ENCODE peak calls at places on chromosomes 1 and 21, in four cellular contexts. X is WTC11, N is HepG2, Z is SK-N-SH. D is an unnamed sample.
A peak's percentile ranks its signal among the peaks of the same experiment; 100 is the strongest.

GRCh38 chr1:231206856-231207255 is 34.2 kb upstream of the GNPAT start:
- DNase-seq in X (no peak), N (no peak), Z (no peak), D (no peak)

GRCh38 chr1:34378968-34379729 is 202.4 kb downstream of the C1orf94 start:
- DNase-seq in X (no peak), N (no peak), Z (peak; percentile 66), D (peak; percentile 70)

GRCh38 chr1:88658419-88658818 is 25.7 kb upstream of the PKN2 start:
- DNase-seq in X (no peak), N (no peak), Z (no peak), D (no peak)

GRCh38 chr1:109850827-109851226 is 59.8 kb upstream of the CSF1 start:
- DNase-seq in X (no peak), N (no peak), Z (no peak), D (no peak)

GRCh38 chr1:26360051-26360806 is 6.3 kb upstream of the CRYBG2 start:
- DNase-seq in X (peak; percentile 86), N (no peak), Z (peak; percentile 86), D (no peak)

GRCh38 chr1:32876341-32877210 is 5.9 kb upstream of the FNDC5 start:
- DNase-seq in X (peak; percentile 81), N (peak; percentile 24), Z (peak; percentile 87), D (peak; percentile 72)

GRCh38 chr1:67138813-67139539 is 4.2 kb upstream of the C1orf141 start:
- DNase-seq in X (no peak), N (peak; percentile 16), Z (no peak), D (peak; percentile 37)

GRCh38 chr21:35309316-35309715 is 260.2 kb upstream of the RUNX1 start:
- DNase-seq in X (no peak), N (no peak), Z (no peak), D (no peak)

GRCh38 chr1:237938553-237938952 is 47.8 kb upstream of the ZP4 start:
- DNase-seq in X (peak; percentile 76), N (no peak), Z (no peak), D (peak; percentile 41)

GRCh38 chr1:11498956-11499824 is 20.2 kb downstream of the DISP3 start:
- DNase-seq in X (peak; percentile 23), N (no peak), Z (no peak), D (no peak)

GRCh38 chr21:42807938-42808613 is 71.3 kb downstream of the WDR4 start:
- DNase-seq in X (no peak), N (no peak), Z (no peak), D (no peak)

GRCh38 chr1:116367256-116367949 is 5.6 kb upstream of the ATP1A1 start:
- DNase-seq in X (no peak), N (no peak), Z (no peak), D (no peak)

GRCh38 chr1:147808025-147808424 is 47.6 kb upstream of the GJA5 start:
- DNase-seq in X (no peak), N (peak; percentile 87), Z (no peak), D (no peak)

GRCh38 chr1:13662498-13662897 is 37.5 kb upstream of the PRDM2 start:
- DNase-seq in X (no peak), N (no peak), Z (no peak), D (no peak)

GRCh38 chr21:35226960-35227741 is 178.0 kb upstream of the RUNX1 start:
- DNase-seq in X (no peak), N (no peak), Z (no peak), D (no peak)

GRCh38 chr1:58318157-58318665 is 228.3 kb downstream of the OMA1 start:
- DNase-seq in X (no peak), N (no peak), Z (no peak), D (no peak)

GRCh38 chr1:2468041-2468472 is 8.0 kb upstream of the PLCH2 start:
- DNase-seq in X (peak; percentile 76), N (no peak), Z (peak; percentile 65), D (peak; percentile 64)

GRCh38 chr1:9871021-9871420 is 39.0 kb downstream of the CTNNBIP1 start:
- DNase-seq in X (no peak), N (no peak), Z (no peak), D (no peak)

GRCh38 chr1:1631793-1632420 is at the start of gene MMP23B:
- DNase-seq in X (peak; percentile 54), N (no peak), Z (peak; percentile 61), D (no peak)

GRCh38 chr1:184648160-184648855 is 106.3 kb downstream of the EDEM3 start:
- DNase-seq in X (no peak), N (no peak), Z (no peak), D (no peak)

GRCh38 chr1:40625476-40626382 is 39.8 kb downstream of the RIMS3 start:
- DNase-seq in X (no peak), N (no peak), Z (no peak), D (no peak)

GRCh38 chr1:242534753-242535152 is 10.3 kb upstream of the PLD5 start:
- DNase-seq in X (no peak), N (no peak), Z (no peak), D (no peak)

GRCh38 chr21:29382029-29382654 is 83.4 kb downstream of the BACH1 start:
- DNase-seq in X (no peak), N (peak; percentile 10), Z (no peak), D (no peak)

GRCh38 chr1:206651014-206651413 is 15.7 kb downstream of the DYRK3 start:
- DNase-seq in X (no peak), N (no peak), Z (no peak), D (no peak)

GRCh38 chr1:35030338-35031102 is 1.2 kb downstream of the ZMYM6 start:
- DNase-seq in X (no peak), N (no peak), Z (no peak), D (peak; percentile 24)

GRCh38 chr1:60569189-60569588 is 495.6 kb upstream of the C1orf87 start:
- DNase-seq in X (no peak), N (no peak), Z (no peak), D (no peak)

GRCh38 chr1:74697832-74698231 is 24.2 kb upstream of the ERICH3 start:
- DNase-seq in X (no peak), N (no peak), Z (no peak), D (no peak)

GRCh38 chr21:31848339-31848985 is 24.4 kb upstream of the HUNK start:
- DNase-seq in X (no peak), N (no peak), Z (no peak), D (no peak)

GRCh38 chr1:225366016-225366415 is 61.8 kb downstream of the LBR start:
- DNase-seq in X (no peak), N (no peak), Z (no peak), D (no peak)

GRCh38 chr21:32844653-32845443 is 73.3 kb upstream of the PAXBP1 start:
- DNase-seq in X (no peak), N (no peak), Z (no peak), D (no peak)

DNA sequence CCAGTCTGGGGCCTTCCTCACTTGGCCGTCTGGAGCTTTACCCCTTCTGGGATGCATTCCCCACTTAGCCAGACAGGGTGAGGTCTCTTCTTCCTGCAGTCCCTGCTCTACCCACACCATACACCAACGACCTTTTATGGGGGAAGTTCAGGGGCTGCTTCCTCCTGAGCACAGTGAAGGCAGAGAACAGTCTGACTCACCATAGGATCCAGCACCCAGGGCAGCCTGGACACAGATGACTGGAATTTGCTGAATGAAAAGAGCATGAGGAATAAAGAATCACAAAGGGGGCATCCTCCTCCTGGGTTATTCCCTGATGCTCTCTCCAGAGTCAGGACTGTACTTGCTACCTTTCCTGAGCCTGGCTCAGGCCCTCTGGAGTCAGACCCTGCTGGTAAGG is 4.6 kb upstream of the FOXE3 start:
- DNase-seq in X (no peak), N (no peak), Z (no peak), D (no peak)
- TF ChIP-seq FOXJ3 in X (no peak), N (no peak), Z (no peak), D (no peak)

GRCh38 chr1:22702671-22703070 is 8.0 kb upstream of the EPHB2 start:
- DNase-seq in X (no peak), N (no peak), Z (no peak), D (no peak)
- TF ChIP-seq FOXJ3 in X (no peak), N (no peak), Z (no peak), D (no peak)

GRCh38 chr1:100883963-100884362 is 10.7 kb downstream of the EXTL2 start:
- DNase-seq in X (no peak), N (peak; percentile 28), Z (no peak), D (peak; percentile 26)

GRCh38 chr1:100881687-100882086 is 13.0 kb downstream of the EXTL2 start:
- DNase-seq in X (peak; percentile 19), N (no peak), Z (no peak), D (no peak)

GRCh38 chr1:100874433-100874832 is 20.2 kb downstream of the EXTL2 start:
- DNase-seq in X (no peak), N (no peak), Z (no peak), D (no peak)

GRCh38 chr1:100882622-100883186 is 11.9 kb downstream of the EXTL2 start:
- DNase-seq in X (no peak), N (no peak), Z (no peak), D (no peak)

GRCh38 chr1:100879422-100879821 is 15.2 kb downstream of the EXTL2 start:
- DNase-seq in X (no peak), N (no peak), Z (no peak), D (no peak)
- TF ChIP-seq FOXJ3 in X (no peak), N (no peak), Z (no peak), D (no peak)

DNA sequence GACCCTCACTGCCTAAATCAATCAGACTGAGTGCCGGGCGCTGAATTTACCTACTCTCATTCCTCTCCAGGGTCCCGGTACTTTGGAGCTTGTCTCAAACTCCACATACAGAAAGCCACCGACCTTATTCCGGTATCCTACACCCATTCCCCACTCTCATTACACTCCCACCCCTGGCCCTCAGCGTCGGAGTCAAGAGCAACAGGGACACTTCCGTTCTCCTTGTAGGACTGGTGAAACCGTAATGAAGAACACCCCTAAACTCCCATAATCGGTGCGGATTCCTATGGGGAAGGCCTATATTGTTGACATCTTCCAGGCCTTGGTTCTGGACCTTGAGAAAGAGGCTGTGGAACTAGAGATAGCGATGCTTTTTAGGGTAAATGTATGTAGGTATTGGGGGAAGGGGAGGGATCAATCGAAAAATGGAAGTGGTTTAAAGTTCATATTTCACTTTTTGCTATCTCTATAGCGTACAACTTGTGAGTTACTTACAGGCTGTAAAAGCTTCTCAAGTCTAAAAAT is 862 bp downstream of the ZBED6 start:
- DNase-seq in X (no peak), N (peak; percentile 20), Z (peak; percentile 21), D (no peak)
- TF ChIP-seq FOXJ3 in X (no peak), N (no peak), Z (no peak), D (no peak)